ENCODE peak calls at places on chromosomes 4 and X, in six cellular contexts. A, N, E, U, X and T are unnamed samples.

GRCh38 chr4:122476126-122476525 is 19.6 kb upstream of the IL2 start:
- DNase-seq in E (no peak), A (no peak), U (no peak), X (no peak), N (no peak), T (no peak)

GRCh38 chrX:25034889-25035288 is 19.1 kb upstream of the ARX start:
- DNase-seq in E (no peak), N (no peak), A (no peak), U (no peak), X (no peak), T (no peak)

GRCh38 chrX:31658360-31658759 is 586.5 kb upstream of the FTHL17 start:
- DNase-seq in U (no peak), E (no peak), X (peak), N (no peak), A (no peak), T (no peak)

GRCh38 chr4:19429684-19430083 is 822.0 kb upstream of the SLIT2 start:
- DNase-seq in N (no peak), E (no peak), A (no peak), X (no peak), U (no peak), T (no peak)

GRCh38 chr4:139171878-139172691 is 4.9 kb downstream of the ELF2 start:
- DNase-seq in X (peak), A (no peak), E (no peak), U (no peak), N (no peak), T (no peak)

GRCh38 chrX:20224814-20225487 is 41.8 kb downstream of the RPS6KA3 start:
- DNase-seq in N (no peak), A (no peak), U (no peak), X (no peak), E (no peak), T (no peak)

GRCh38 chr4:1395941-1396805 is 10.1 kb downstream of the NKX1-1 start:
- DNase-seq in E (no peak), X (no peak), A (no peak), N (no peak), U (no peak), T (no peak)

GRCh38 chr4:145099653-145100052 is 1.5 kb downstream of the ABCE1 start:
- DNase-seq in U (no peak), X (no peak), A (no peak), N (no peak), E (no peak), T (no peak)

GRCh38 chrX:53223955-53224859 is 800 bp downstream of the KDM5C start:
- DNase-seq in U (no peak), N (peak), E (no peak), X (no peak), A (peak), T (no peak)

GRCh38 chr4:71713611-71714203 is 70.2 kb downstream of the GC start:
- DNase-seq in E (no peak), U (no peak), X (peak), N (no peak), A (no peak), T (peak)

GRCh38 chrX:7904557-7904956 is 22.7 kb downstream of the PNPLA4 start:
- DNase-seq in E (no peak), A (no peak), X (no peak), U (no peak), N (no peak), T (no peak)

GRCh38 chrX:46611658-46612362 is 38.2 kb downstream of the CHST7 start:
- DNase-seq in E (peak), A (no peak), X (no peak), N (peak), U (no peak), T (no peak)

GRCh38 chr4:124777007-124777406 is 64.5 kb upstream of the ANKRD50 start:
- DNase-seq in A (no peak), U (no peak), X (no peak), E (no peak), N (no peak), T (no peak)

GRCh38 chr4:122783301-122784215 is 43.1 kb upstream of the FGF2 start:
- DNase-seq in A (no peak), U (peak), E (no peak), X (peak), N (no peak), T (no peak)

GRCh38 chr4:143641406-143641805 is 59.1 kb downstream of the FREM3 start:
- DNase-seq in X (no peak), N (no peak), A (no peak), U (no peak), E (no peak), T (no peak)

GRCh38 chrX:41027388-41027787 is 57.9 kb upstream of the USP9X start:
- DNase-seq in A (no peak), N (no peak), X (no peak), E (no peak), U (peak), T (no peak)

GRCh38 chr4:149113804-149114430 is 671.7 kb upstream of the NR3C2 start:
- DNase-seq in U (no peak), X (peak), N (no peak), A (no peak), E (no peak), T (no peak)

GRCh38 chrX:16807548-16807947 is 21.3 kb downstream of the TXLNG start:
- DNase-seq in A (no peak), U (no peak), N (no peak), X (no peak), E (no peak), T (no peak)

GRCh38 chr4:81113024-81113423 is 82.5 kb downstream of the BMP3 start:
- DNase-seq in N (no peak), U (no peak), X (no peak), A (no peak), E (no peak), T (no peak)

GRCh38 chr4:77994194-77994721 is 62.9 kb upstream of the FRAS1 start:
- DNase-seq in X (peak), A (no peak), E (no peak), U (no peak), N (no peak), T (no peak)

GRCh38 chrX:103811858-103812257 is 20.2 kb downstream of the RAB9B start:
- DNase-seq in E (no peak), N (no peak), A (no peak), X (no peak), U (no peak), T (no peak)